ENCODE peak calls at places on chromosomes 11 and 22, in seven cellular contexts. Y is right cardiac atrium, F is PC-3, I is aorta, H is IMR-90, J is dorsolateral prefrontal cortex, R is cardiac muscle cell. S is an unnamed sample.

GRCh38 chr11:65500262-65501004 is 1.6 kb downstream of the MALAT1 start:
- DNase-seq in Y (peak), F (peak), I (no peak), H (peak), J (peak), R (no peak), S (peak)

GRCh38 chr22:27212617-27213177 is 555.3 kb downstream of the MIAT start:
- DNase-seq in Y (peak), F (no peak), I (no peak), H (peak), J (no peak), R (peak), S (peak)

GRCh38 chr11:94885133-94885532 is 88.2 kb downstream of the CWC15 start:
- DNase-seq in Y (no peak), F (peak), I (no peak), H (no peak), J (no peak), R (no peak), S (no peak)

GRCh38 chr11:70207531-70208131 is 4.5 kb downstream of the FADD start:
- DNase-seq in Y (no peak), F (no peak), I (no peak), H (no peak), J (no peak), R (no peak), S (no peak)

GRCh38 chr11:76233936-76234703 is 27.8 kb upstream of the WNT11 start:
- DNase-seq in Y (peak), F (no peak), I (peak), H (no peak), J (peak), R (no peak), S (peak)

GRCh38 chr11:101718406-101718805 is 134.6 kb upstream of the TRPC6 start:
- DNase-seq in Y (no peak), F (peak), I (no peak), H (peak), J (no peak), R (no peak), S (no peak)

GRCh38 chr11:106608677-106609076 is 409.6 kb downstream of the GUCY1A2 start:
- DNase-seq in Y (no peak), F (peak), I (no peak), H (peak), J (no peak), R (no peak), S (no peak)

GRCh38 chr22:46362221-46362933 is 26.9 kb downstream of the TRMU start:
- DNase-seq in Y (peak), F (no peak), I (peak), H (peak), J (no peak), R (no peak), S (no peak)

GRCh38 chr11:114308689-114309089 is 12.5 kb downstream of the NNMT start:
- DNase-seq in Y (no peak), F (no peak), I (no peak), H (no peak), J (no peak), R (no peak), S (no peak)

GRCh38 chr22:29172216-29172615 is 33.5 kb upstream of the EMID1 start:
- DNase-seq in Y (no peak), F (no peak), I (no peak), H (no peak), J (no peak), R (no peak), S (no peak)
- H3K4me3 ChIP-seq in Y (no peak), F (no peak), I (no peak), H (no peak), J (no peak), R (no peak), S (no peak)

GRCh38 chr22:19122143-19122751 is at the start of gene DGCR2:
- DNase-seq in Y (peak), F (peak), I (peak), H (peak), J (peak), R (peak), S (peak)
- H3K27ac ChIP-seq in Y (peak), F (peak), I (peak), H (peak), J (peak), R (peak), S (peak)

GRCh38 chr11:47550288-47551052 is 2.5 kb downstream of the CELF1 start:
- DNase-seq in Y (no peak), F (no peak), I (no peak), H (no peak), J (no peak), R (no peak), S (no peak)

GRCh38 chr11:47552086-47552580 is 799 bp downstream of the CELF1 start:
- DNase-seq in Y (peak), F (peak), I (peak), H (peak), J (no peak), R (peak), S (peak)

GRCh38 chr11:47552581-47553416 is at the start of gene CELF1:
- DNase-seq in Y (peak), F (peak), I (peak), H (peak), J (peak), R (peak), S (peak)

GRCh38 chr11:47551086-47551485 is 1.8 kb downstream of the CELF1 start:
- DNase-seq in Y (no peak), F (peak), I (no peak), H (peak), J (no peak), R (peak), S (no peak)

DNA sequence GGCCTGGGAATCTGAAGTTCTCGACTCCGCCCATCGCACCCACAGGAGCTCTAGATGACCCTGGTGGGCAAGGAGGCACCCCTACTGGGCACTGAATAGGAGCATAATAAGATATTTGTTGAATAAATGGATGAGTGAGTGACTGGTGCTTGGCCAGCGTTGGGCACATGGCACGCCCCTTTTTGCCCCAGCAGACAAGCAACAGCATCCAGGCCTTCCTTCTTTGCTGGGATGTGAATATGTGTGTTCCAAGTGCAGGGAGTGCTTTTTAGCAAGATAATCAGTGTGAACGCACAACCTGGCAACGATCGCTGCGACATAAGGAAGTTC is 450 bp upstream of the CELF1 start:
- DNase-seq in Y (no peak), F (no peak), I (no peak), H (no peak), J (no peak), R (no peak), S (no peak)
- H3K4me3 ChIP-seq in Y (peak), F (peak), I (no peak), H (peak), J (peak), R (peak), S (no peak)

DNA sequence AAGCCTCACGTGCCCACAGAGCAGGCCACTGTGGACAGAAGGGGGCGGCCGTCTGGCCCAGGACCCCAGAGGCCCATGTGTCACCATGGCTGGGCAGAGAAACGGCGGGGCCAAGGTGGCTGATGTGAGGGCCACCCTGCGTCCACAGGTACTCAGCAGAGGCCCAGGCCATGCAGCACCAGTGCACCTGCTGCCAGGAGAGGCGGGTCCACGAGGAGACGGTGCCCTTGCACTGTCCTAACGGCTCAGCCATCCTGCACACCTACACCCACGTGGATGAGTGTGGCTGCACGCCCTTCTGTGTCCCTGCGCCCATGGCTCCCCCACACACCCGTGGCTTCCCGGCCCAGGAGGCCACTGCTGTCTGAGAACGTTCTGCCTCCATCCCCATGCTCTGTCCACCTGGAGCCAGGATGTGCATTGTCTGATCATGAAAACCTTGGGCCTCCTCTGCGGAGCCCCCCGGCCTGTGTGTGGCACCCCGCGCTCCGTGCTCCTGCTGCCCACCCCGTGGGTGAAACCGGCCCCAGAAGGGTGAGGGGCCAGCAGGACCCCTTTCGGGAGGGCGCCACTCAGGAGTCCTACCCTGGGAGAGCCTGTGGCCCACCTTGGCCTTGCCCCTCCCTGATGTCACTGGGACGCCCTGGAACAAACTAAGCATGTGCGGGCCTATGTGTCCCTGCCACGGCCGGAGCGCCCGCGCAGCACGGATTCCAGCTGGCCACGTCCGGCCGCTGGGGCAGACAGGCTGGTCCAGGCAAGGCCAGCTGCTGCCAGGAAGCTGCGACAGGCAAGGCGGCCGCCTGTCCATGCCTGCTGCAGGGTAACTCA is 38.6 kb downstream of the MUC5B start:
- DNase-seq in Y (peak), F (no peak), I (no peak), H (no peak), J (no peak), R (no peak), S (no peak)
- H3K27ac ChIP-seq in Y (no peak), F (no peak), I (no peak), H (no peak), J (no peak), R (no peak), S (no peak)

GRCh38 chr11:62418733-62419132 is at the start of gene SCGB1A1:
- DNase-seq in Y (no peak), F (no peak), I (no peak), H (no peak), J (no peak), R (no peak), S (no peak)
- H3K4me3 ChIP-seq in Y (no peak), F (no peak), I (no peak), H (no peak), J (no peak), R (no peak), S (no peak)

GRCh38 chr11:12395333-12395732 is 18.0 kb downstream of the PARVA start:
- DNase-seq in Y (no peak), F (no peak), I (no peak), H (no peak), J (no peak), R (no peak), S (no peak)

GRCh38 chr11:12402027-12402426 is 24.7 kb downstream of the PARVA start:
- DNase-seq in Y (no peak), F (no peak), I (no peak), H (no peak), J (no peak), R (no peak), S (no peak)

GRCh38 chr11:12399355-12399754 is 22.0 kb downstream of the PARVA start:
- DNase-seq in Y (no peak), F (no peak), I (no peak), H (peak), J (no peak), R (no peak), S (no peak)

GRCh38 chr11:12394601-12395000 is 17.2 kb downstream of the PARVA start:
- DNase-seq in Y (no peak), F (no peak), I (no peak), H (no peak), J (no peak), R (no peak), S (no peak)

GRCh38 chr11:12397953-12398352 is 20.6 kb downstream of the PARVA start:
- DNase-seq in Y (peak), F (peak), I (no peak), H (peak), J (no peak), R (no peak), S (peak)
- H3K27ac ChIP-seq in Y (peak), F (no peak), I (peak), H (peak), J (peak), R (peak), S (peak)

DNA sequence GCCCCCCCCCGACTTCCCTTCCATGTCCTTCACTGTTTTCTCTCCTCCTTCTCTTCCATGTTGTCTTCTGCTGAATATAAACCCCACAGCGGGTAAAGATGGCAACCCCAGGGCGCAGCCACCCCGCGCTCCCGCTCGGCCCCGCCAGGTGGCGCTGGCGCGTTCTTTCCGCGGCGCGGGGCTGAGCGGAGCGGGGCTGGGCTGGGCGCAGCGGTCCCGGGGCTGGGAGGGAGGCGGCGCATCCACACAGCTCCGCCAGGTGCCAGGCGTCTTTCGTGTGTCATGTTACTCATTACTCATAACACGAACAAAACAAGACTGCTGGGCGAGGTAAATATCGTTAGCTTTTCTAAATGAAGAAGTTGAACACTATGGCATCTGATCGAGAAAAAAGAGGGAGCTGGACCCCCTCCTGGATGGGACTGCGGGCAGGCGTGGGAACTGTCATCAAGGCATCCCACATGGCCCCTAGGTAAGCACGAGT is 321.2 kb downstream of the NTM start:
- DNase-seq in Y (no peak), F (peak), I (no peak), H (peak), J (no peak), R (peak), S (no peak)
- H3K4me3 ChIP-seq in Y (no peak), F (no peak), I (no peak), H (no peak), J (no peak), R (no peak), S (no peak)

DNA sequence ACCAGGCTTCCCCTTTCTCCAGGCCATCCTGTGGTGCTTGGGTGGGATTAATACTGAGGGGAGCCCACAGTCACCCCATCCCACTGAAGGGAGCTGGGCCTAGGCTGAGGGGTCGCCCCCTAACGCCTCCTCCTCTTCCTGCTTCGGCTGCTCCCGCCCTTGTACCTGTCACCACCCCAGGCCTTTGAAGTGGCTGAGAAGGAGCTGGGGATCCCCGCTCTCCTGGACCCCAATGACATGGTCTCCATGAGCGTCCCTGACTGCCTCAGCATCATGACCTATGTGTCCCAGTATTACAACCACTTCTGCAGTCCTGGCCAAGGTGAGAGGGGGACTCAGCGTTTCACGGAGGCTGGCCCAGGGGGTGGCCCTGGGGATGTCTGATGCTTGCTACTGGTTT is 6.1 kb downstream of the MICALL1 start:
- DNase-seq in Y (no peak), F (no peak), I (no peak), H (no peak), J (no peak), R (no peak), S (no peak)
- H3K27ac ChIP-seq in Y (no peak), F (no peak), I (no peak), H (no peak), J (no peak), R (no peak), S (no peak)

DNA sequence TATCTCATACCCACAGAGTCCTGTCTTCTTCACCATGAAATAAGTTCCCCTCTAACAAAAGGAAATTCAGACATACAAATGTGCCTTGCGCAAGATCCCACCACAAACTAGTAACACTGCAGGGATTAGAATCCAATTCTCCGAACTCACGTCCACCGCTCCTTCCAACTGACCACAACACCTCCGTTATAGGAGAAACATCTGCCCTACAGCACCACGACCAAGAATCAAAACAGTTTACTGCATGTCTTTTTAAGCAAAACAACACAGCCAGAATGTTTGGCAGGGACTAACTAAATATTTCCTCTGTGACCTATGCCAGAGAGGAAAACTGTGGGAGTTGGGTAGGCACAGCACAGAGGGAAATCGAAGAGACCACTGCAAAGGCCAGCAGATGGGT is 72.7 kb upstream of the AKIP1 start:
- DNase-seq in Y (no peak), F (no peak), I (no peak), H (peak), J (no peak), R (no peak), S (no peak)
- H3K4me3 ChIP-seq in Y (no peak), F (no peak), I (no peak), H (no peak), J (no peak), R (no peak), S (no peak)

S was measured in adrenal gland.